ENCODE peak calls at places on chromosome 18, in six cellular contexts. W is NCI-H1092; I is B cell; D is MCF 10A; Y is GM12878; C is activated CD8-positive, alpha-beta memory T cell treated with anti-CD3 and anti-CD28 coated beads, Interleukin-2, amount 50 U/mL, for 48 hours. J is an unnamed sample.

GRCh38 chr18:63679820-63680606 is 18.3 kb upstream of the SERPINB3 start:
- DNase-seq in W (no peak), I (no peak), D (no peak), Y (no peak), C (no peak), J (no peak)

GRCh38 chr18:50836521-50836957 is 16.7 kb upstream of the MRO start:
- DNase-seq in W (no peak), I (no peak), D (peak), Y (peak), C (no peak), J (no peak)

GRCh38 chr18:12327510-12328178 is 19.6 kb downstream of the TUBB6 start:
- DNase-seq in W (peak), I (peak), D (peak), Y (no peak), C (peak), J (peak)

GRCh38 chr18:43486462-43486861 is 209.2 kb upstream of the SYT4 start:
- DNase-seq in W (no peak), I (no peak), D (peak), Y (no peak), C (no peak), J (no peak)

GRCh38 chr18:3985664-3986063 is 469.4 kb downstream of the DLGAP1 start:
- DNase-seq in W (no peak), I (no peak), D (peak), Y (no peak), C (no peak), J (no peak)

GRCh38 chr18:2207294-2207693 is 364.0 kb downstream of the METTL4 start:
- DNase-seq in W (no peak), I (no peak), D (no peak), Y (no peak), C (no peak), J (no peak)

GRCh38 chr18:8785855-8786765 is 80.8 kb downstream of the MTCL1 start:
- DNase-seq in W (no peak), I (no peak), D (no peak), Y (no peak), C (no peak), J (no peak)

GRCh38 chr18:34789768-34790344 is 79.8 kb downstream of the DTNA start:
- DNase-seq in W (no peak), I (no peak), D (no peak), Y (no peak), C (no peak), J (no peak)

GRCh38 chr18:8860845-8861642 is 155.7 kb downstream of the MTCL1 start:
- DNase-seq in W (no peak), I (no peak), D (no peak), Y (no peak), C (no peak), J (no peak)

GRCh38 chr18:37578182-37578678 is 12.6 kb upstream of the CELF4 start:
- DNase-seq in W (no peak), I (no peak), D (no peak), Y (no peak), C (no peak), J (no peak)

GRCh38 chr18:55589625-55590291 is 1.8 kb upstream of the TCF4 start:
- DNase-seq in W (peak), I (peak), D (peak), Y (peak), C (peak), J (peak)

GRCh38 chr18:21281611-21282010 is 39.6 kb downstream of the GREB1L start:
- DNase-seq in W (no peak), I (no peak), D (peak), Y (no peak), C (no peak), J (no peak)

GRCh38 chr18:40413160-40413559 is 1541.9 kb upstream of the PIK3C3 start:
- DNase-seq in W (peak), I (no peak), D (peak), Y (no peak), C (no peak), J (no peak)

GRCh38 chr18:55088561-55088960 is 129.3 kb upstream of the CCDC68 start:
- DNase-seq in W (no peak), I (no peak), D (no peak), Y (no peak), C (no peak), J (no peak)

GRCh38 chr18:57146956-57147636 is at the start of gene BOD1L2:
- DNase-seq in W (no peak), I (no peak), D (no peak), Y (no peak), C (no peak), J (no peak)

GRCh38 chr18:2853173-2853925 is 6.5 kb downstream of the EMILIN2 start:
- DNase-seq in W (no peak), I (no peak), D (no peak), Y (no peak), C (no peak), J (no peak)

GRCh38 chr18:79753391-79753851 is 44.3 kb upstream of the KCNG2 start:
- DNase-seq in W (no peak), I (no peak), D (no peak), Y (no peak), C (no peak), J (no peak)

GRCh38 chr18:61991201-61991600 is 98.4 kb upstream of the RNF152 start:
- DNase-seq in W (no peak), I (no peak), D (no peak), Y (no peak), C (no peak), J (no peak)

GRCh38 chr18:2050702-2051201 is 520.6 kb downstream of the METTL4 start:
- DNase-seq in W (no peak), I (no peak), D (peak), Y (no peak), C (no peak), J (no peak)

GRCh38 chr18:394997-395383 is 105.5 kb downstream of the COLEC12 start:
- DNase-seq in W (no peak), I (no peak), D (no peak), Y (no peak), C (no peak), J (no peak)

J was measured in GM13977.